ENCODE peak calls at places on chromosome X, in eight cellular contexts. V is fibroblast of mammary gland; D is NCI-H524 treated with DMSO at 0.1 percent for 48 hours; O is activated CD4-positive, alpha-beta T cell treated with anti-CD3 and anti-CD28 coated beads, Interleukin-2, amount 50 U/mL, for 24 hours; W is NCI-H1417 treated with DMSO at 0.1 percent for 48 hours; P is NCI-H1092; I is M059J; Z is stimulated activated CD4-positive, alpha-beta T cell treated with anti-CD3 and anti-CD28 coated beads, Interleukin-12 subunit alpha, Interleukin-12 subunit beta, amount 100 ng/mL, for 4 hours. S is an unnamed sample.

GRCh38 chrX:150239946-150240642 is 123.0 kb upstream of the MAMLD1 start:
- DNase-seq in V (no peak), D (no peak), O (no peak), W (no peak), P (no peak), I (no peak), Z (no peak), S (no peak)

GRCh38 chrX:20514358-20514757 is 247.6 kb upstream of the RPS6KA3 start:
- DNase-seq in V (peak), D (no peak), O (no peak), W (no peak), P (no peak), I (peak), Z (no peak), S (no peak)

GRCh38 chrX:111376897-111377601 is 34.9 kb downstream of the DCX start:
- DNase-seq in V (no peak), D (no peak), O (no peak), W (peak), P (peak), I (no peak), Z (no peak), S (peak)

GRCh38 chrX:42934020-42934701 is 156.2 kb upstream of the PPP1R2C start:
- DNase-seq in V (no peak), D (no peak), O (no peak), W (no peak), P (no peak), I (peak), Z (no peak), S (no peak)

GRCh38 chrX:53312946-53313745 is 31.8 kb upstream of the IQSEC2 start:
- DNase-seq in V (peak), D (no peak), O (peak), W (peak), P (peak), I (peak), Z (peak), S (peak)

GRCh38 chrX:114675365-114675764 is 91.5 kb downstream of the HTR2C start:
- DNase-seq in V (peak), D (no peak), O (no peak), W (no peak), P (no peak), I (peak), Z (no peak), S (no peak)

GRCh38 chrX:153885208-153885787 is 675 bp downstream of the L1CAM start:
- DNase-seq in V (no peak), D (no peak), O (no peak), W (no peak), P (no peak), I (peak), Z (no peak), S (no peak)

GRCh38 chrX:63275127-63275526 is 76.0 kb downstream of the SPIN4 start:
- DNase-seq in V (peak), D (no peak), O (no peak), W (no peak), P (no peak), I (peak), Z (no peak), S (no peak)

GRCh38 chrX:50448565-50448964 is 22.1 kb downstream of the DGKK start:
- DNase-seq in V (peak), D (no peak), O (no peak), W (no peak), P (no peak), I (peak), Z (no peak), S (no peak)

GRCh38 chrX:83845397-83845796 is 15.5 kb upstream of the CYLC1 start:
- DNase-seq in V (peak), D (peak), O (no peak), W (peak), P (peak), I (peak), Z (no peak), S (peak)

GRCh38 chrX:148618472-148619445 is 118.3 kb downstream of the AFF2 start:
- DNase-seq in V (no peak), D (no peak), O (no peak), W (no peak), P (no peak), I (no peak), Z (no peak), S (no peak)

GRCh38 chrX:101430457-101431078 is 22.5 kb downstream of the HNRNPH2 start:
- DNase-seq in V (peak), D (no peak), O (no peak), W (no peak), P (no peak), I (peak), Z (no peak), S (no peak)

GRCh38 chrX:22699591-22700091 is 300.1 kb upstream of the DDX53 start:
- DNase-seq in V (peak), D (no peak), O (no peak), W (no peak), P (no peak), I (peak), Z (no peak), S (no peak)